ENCODE peak calls at places on chromosomes 1 and 21, in six cellular contexts. P is breast epithelium, M is fibroblast of lung, L is IMR-90, S is tibial artery, H is heart left ventricle. Q is an unnamed sample.

GRCh38 chr1:64875606-64876005 is 90.7 kb downstream of the JAK1 start:
- DNase-seq in P (no peak), S (no peak), M (no peak), L (no peak), H (peak), Q (no peak)

GRCh38 chr1:208031316-208031931 is 120.5 kb upstream of the CD34 start:
- DNase-seq in S (no peak), M (no peak), H (no peak), P (no peak), L (no peak), Q (no peak)

GRCh38 chr1:43074244-43074643 is 97.8 kb downstream of the EBNA1BP2 start:
- DNase-seq in S (no peak), H (no peak), M (no peak), L (no peak), P (no peak), Q (no peak)

GRCh38 chr1:207658904-207659485 is 14.1 kb downstream of the CR1L start:
- DNase-seq in S (no peak), L (no peak), P (no peak), M (no peak), H (no peak), Q (no peak)

GRCh38 chr1:225914391-225914790 is 9.7 kb downstream of the PYCR2 start:
- DNase-seq in P (no peak), H (no peak), M (no peak), S (no peak), L (no peak), Q (peak)

GRCh38 chr1:63034256-63034655 is 250.3 kb downstream of the ATG4C start:
- DNase-seq in M (no peak), L (no peak), P (no peak), S (no peak), H (no peak), Q (no peak)

GRCh38 chr1:15994590-15995351 is 9.3 kb upstream of the SRARP start:
- DNase-seq in M (peak), P (no peak), H (peak), S (peak), L (peak), Q (peak)

GRCh38 chr1:8816831-8817412 is 518 bp downstream of the RERE start:
- DNase-seq in H (peak), L (no peak), P (peak), S (peak), M (peak), Q (peak)

GRCh38 chr1:197838836-197839235 is 63.6 kb upstream of the DENND1B start:
- DNase-seq in P (no peak), L (peak), S (no peak), M (peak), H (no peak), Q (no peak)

GRCh38 chr1:43229831-43230780 is 39.7 kb upstream of the TMEM125 start:
- DNase-seq in L (peak), M (no peak), P (no peak), S (no peak), H (no peak), Q (no peak)

GRCh38 chr1:66207484-66207883 is 326.5 kb upstream of the SGIP1 start:
- DNase-seq in S (no peak), H (no peak), L (peak), M (peak), P (no peak), Q (no peak)

GRCh38 chr1:181416268-181416855 is 67.0 kb upstream of the CACNA1E start:
- DNase-seq in P (no peak), M (no peak), S (no peak), L (no peak), H (no peak), Q (no peak)

GRCh38 chr1:21575351-21575942 is 66.2 kb downstream of the ALPL start:
- DNase-seq in H (peak), S (no peak), M (no peak), P (no peak), L (no peak), Q (no peak)

GRCh38 chr1:209506101-209506500 is 77.4 kb upstream of the CAMK1G start:
- DNase-seq in S (no peak), L (no peak), M (no peak), P (no peak), H (no peak), Q (no peak)

GRCh38 chr1:27341525-27342252 is at the start of gene SYTL1:
- DNase-seq in S (no peak), M (peak), P (peak), L (peak), H (peak), Q (no peak)

GRCh38 chr21:22710725-22711124 is 1712.5 kb downstream of the NCAM2 start:
- DNase-seq in H (no peak), P (no peak), L (no peak), S (no peak), M (no peak), Q (no peak)

GRCh38 chr1:151508721-151509292 is 2.4 kb upstream of the CGN start:
- DNase-seq in M (peak), P (peak), S (no peak), L (no peak), H (no peak), Q (no peak)

GRCh38 chr1:11790880-11791715 is 14.7 kb downstream of the MTHFR start:
- DNase-seq in M (peak), L (peak), H (peak), S (peak), P (peak), Q (peak)

GRCh38 chr1:79448426-79448825 is 441.9 kb upstream of the ADGRL4 start:
- DNase-seq in S (no peak), H (no peak), L (no peak), P (no peak), M (no peak), Q (no peak)

GRCh38 chr21:28393279-28393678 is 599.4 kb downstream of the LTN1 start:
- DNase-seq in H (no peak), L (peak), S (no peak), P (no peak), M (peak), Q (no peak)

GRCh38 chr1:165852896-165853295 is 25.5 kb downstream of the UCK2 start:
- DNase-seq in S (no peak), H (no peak), L (no peak), M (no peak), P (no peak), Q (no peak)

GRCh38 chr1:107232421-107232820 is 91.6 kb downstream of the NTNG1 start:
- DNase-seq in S (no peak), M (no peak), H (no peak), P (no peak), L (no peak), Q (no peak)

GRCh38 chr1:229370601-229371021 is 27.8 kb upstream of the CCSAP start:
- DNase-seq in S (no peak), H (no peak), M (no peak), L (no peak), P (no peak), Q (no peak)

GRCh38 chr1:186519981-186520380 is 59.1 kb upstream of the PDC start:
- DNase-seq in S (no peak), L (peak), H (no peak), M (no peak), P (no peak), Q (no peak)

GRCh38 chr1:84763912-84764675 is 73.8 kb upstream of the SSX2IP start:
- DNase-seq in M (no peak), L (no peak), P (no peak), S (no peak), H (no peak), Q (no peak)

GRCh38 chr1:39132505-39133339 is 71.8 kb upstream of the MACF1 start:
- DNase-seq in H (peak), S (peak), L (peak), M (peak), P (peak), Q (peak)

GRCh38 chr1:149926296-149926695 is 1.3 kb downstream of the SF3B4 start:
- DNase-seq in M (no peak), L (no peak), P (no peak), S (no peak), H (no peak), Q (no peak)

GRCh38 chr1:228399531-228400236 is 7.0 kb downstream of the TRIM11 start:
- DNase-seq in S (no peak), P (no peak), L (no peak), H (no peak), M (no peak), Q (no peak)

GRCh38 chr1:46533179-46533864 is 18.1 kb downstream of the KNCN start:
- DNase-seq in P (no peak), S (no peak), L (peak), H (no peak), M (peak), Q (peak)

GRCh38 chr1:22206551-22207125 is 63.7 kb upstream of the WNT4 start:
- DNase-seq in S (no peak), P (no peak), M (no peak), H (no peak), L (no peak), Q (no peak)

GRCh38 chr1:58870298-58870676 is 86.4 kb upstream of the JUN start:
- DNase-seq in M (peak), H (no peak), L (no peak), S (no peak), P (no peak), Q (no peak)

GRCh38 chr21:42118901-42119300 is 47.8 kb downstream of the UMODL1 start:
- DNase-seq in L (peak), H (peak), S (no peak), M (peak), P (no peak), Q (peak)
- H3K4me3 ChIP-seq in L (no peak), H (no peak), S (no peak), M (no peak), P (no peak), Q (no peak)

GRCh38 chr1:1432951-1433803 is 2.3 kb upstream of the VWA1 start:
- DNase-seq in S (peak), L (no peak), H (peak), M (peak), P (peak), Q (peak)

GRCh38 chr1:1432566-1432950 is 2.9 kb upstream of the VWA1 start:
- DNase-seq in M (no peak), P (no peak), S (no peak), H (no peak), L (no peak), Q (peak)

GRCh38 chr1:1434131-1434811 is 1.2 kb upstream of the VWA1 start:
- DNase-seq in P (peak), S (peak), L (no peak), H (peak), M (peak), Q (peak)

GRCh38 chr1:1434812-1435093 is 737 bp upstream of the VWA1 start:
- DNase-seq in L (no peak), H (no peak), M (no peak), S (no peak), P (no peak), Q (no peak)

GRCh38 chr1:1433804-1434130 is 1.7 kb upstream of the VWA1 start:
- DNase-seq in S (no peak), P (no peak), L (peak), H (peak), M (peak), Q (peak)
- H3K4me3 ChIP-seq in S (no peak), P (peak), L (no peak), H (peak), M (no peak), Q (no peak)

GRCh38 chr1:182616130-182617074 is 12.2 kb upstream of the RGS16 start:
- DNase-seq in H (peak), P (peak), L (peak), M (peak), S (peak), Q (peak)
- H3K4me3 ChIP-seq in H (peak), P (peak), L (no peak), M (peak), S (peak), Q (no peak)

GRCh38 chr1:37605806-37606474 is 10.2 kb upstream of the GNL2 start:
- DNase-seq in P (peak), M (peak), L (no peak), S (no peak), H (no peak), Q (no peak)
- H3K4me3 ChIP-seq in P (peak), M (no peak), L (no peak), S (no peak), H (no peak), Q (no peak)

DNA sequence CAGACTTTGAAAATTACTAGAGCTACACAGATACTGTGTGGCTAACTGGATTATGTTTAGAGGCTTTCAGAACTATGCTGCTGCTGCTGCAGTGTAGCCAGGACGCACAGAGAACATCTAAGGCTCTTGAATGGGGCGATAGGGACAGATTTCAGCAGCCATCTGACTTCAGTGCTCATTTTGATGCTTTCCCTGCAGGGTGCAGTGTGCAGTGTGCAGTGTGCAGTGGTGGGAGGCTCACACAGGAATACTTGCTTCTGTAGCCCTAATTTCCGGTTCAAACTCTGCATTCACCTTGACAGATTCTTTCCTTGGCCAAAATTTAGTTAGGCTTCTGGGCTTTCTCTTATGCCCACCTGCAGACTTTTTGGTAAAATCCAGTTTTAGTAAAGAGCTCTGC is 7.7 kb downstream of the METTL18 start:
- DNase-seq in S (no peak), M (no peak), L (no peak), H (no peak), P (no peak), Q (no peak)
- H3K4me3 ChIP-seq in S (no peak), M (no peak), L (no peak), H (no peak), P (no peak), Q (no peak)

Q was measured in aorta.